ENCODE peak calls at places on chromosomes 4 and X, in eight cellular contexts. U, W, G, D, J, Z, I and N are unnamed samples.

GRCh38 chr4:169051331-169051730 is 41.3 kb upstream of the CBR4 start:
- DNase-seq in J (no peak), D (no peak), W (no peak), U (no peak), I (no peak), Z (no peak), G (no peak), N (no peak)

GRCh38 chr4:118772149-118773081 is 63.5 kb downstream of the SEC24D start:
- DNase-seq in U (no peak), D (peak), J (peak), I (no peak), G (peak), Z (peak), W (no peak), N (no peak)

GRCh38 chrX:150879855-150880807 is 18.3 kb downstream of the CD99L2 start:
- DNase-seq in D (peak), I (no peak), G (no peak), U (no peak), Z (no peak), J (no peak), W (no peak), N (no peak)

GRCh38 chr4:181685461-181685860 is 557.7 kb upstream of the TENM3 start:
- DNase-seq in J (no peak), U (no peak), Z (no peak), G (peak), I (no peak), W (no peak), D (no peak), N (no peak)

GRCh38 chr4:106766519-106766918 is 269.6 kb downstream of the DKK2 start:
- DNase-seq in U (no peak), J (no peak), D (no peak), G (peak), Z (peak), W (no peak), I (no peak), N (no peak)

GRCh38 chr4:52199574-52200338 is 148.7 kb downstream of the SPATA18 start:
- DNase-seq in U (no peak), I (no peak), Z (peak), G (peak), W (no peak), D (peak), J (no peak), N (no peak)

GRCh38 chr4:164396439-164396838 is 357.5 kb upstream of the SMIM31 start:
- DNase-seq in U (no peak), I (no peak), G (no peak), W (no peak), Z (peak), D (no peak), J (peak), N (no peak)

GRCh38 chrX:144586756-144587155 is 660.5 kb upstream of the SPANXN1 start:
- DNase-seq in J (no peak), U (no peak), I (no peak), W (no peak), Z (no peak), D (no peak), G (no peak), N (no peak)

GRCh38 chr4:151527699-151528098 is 118.7 kb downstream of the FHIP1A start:
- DNase-seq in Z (no peak), U (peak), J (no peak), D (no peak), G (no peak), W (no peak), I (no peak), N (no peak)

GRCh38 chrX:70087857-70088256 is 25.6 kb downstream of the OTUD6A start:
- DNase-seq in Z (no peak), D (no peak), U (no peak), J (no peak), G (peak), W (no peak), I (no peak), N (no peak)

GRCh38 chrX:69298466-69299140 is 133.3 kb upstream of the PJA1 start:
- DNase-seq in Z (no peak), G (peak), U (no peak), D (no peak), J (no peak), W (no peak), I (no peak), N (no peak)

GRCh38 chr4:45580306-45580705 is 543.5 kb downstream of the GABRG1 start:
- DNase-seq in J (no peak), U (no peak), W (no peak), I (no peak), Z (no peak), D (no peak), G (no peak), N (no peak)

GRCh38 chr4:6341696-6342095 is 72.0 kb downstream of the WFS1 start:
- DNase-seq in Z (no peak), D (no peak), G (no peak), J (no peak), W (no peak), I (no peak), U (no peak), N (no peak)

GRCh38 chr4:110553197-110553596 is 69.7 kb downstream of the PITX2 start:
- DNase-seq in U (no peak), G (no peak), J (no peak), I (no peak), D (no peak), Z (no peak), W (no peak), N (no peak)

GRCh38 chr4:71202703-71203102 is 136.1 kb upstream of the SLC4A4 start:
- DNase-seq in I (no peak), D (no peak), G (peak), J (no peak), U (no peak), Z (no peak), W (no peak), N (no peak)

GRCh38 chr4:57039345-57039744 is 60.6 kb downstream of the POLR2B start:
- DNase-seq in U (no peak), G (peak), W (no peak), I (no peak), J (no peak), Z (peak), D (no peak), N (no peak)

GRCh38 chrX:139246295-139246694 is 284.2 kb upstream of the F9 start:
- DNase-seq in J (no peak), Z (no peak), U (no peak), D (no peak), W (no peak), I (no peak), G (peak), N (no peak)

GRCh38 chr4:3870567-3870962 is 104.4 kb downstream of the ADRA2C start:
- DNase-seq in D (no peak), W (no peak), G (no peak), U (no peak), I (no peak), Z (no peak), J (no peak), N (no peak)

GRCh38 chr4:30720021-30720655 is at the start of gene PCDH7:
- DNase-seq in D (peak), U (no peak), Z (peak), G (peak), W (peak), J (peak), I (no peak), N (peak)

GRCh38 chr4:45437381-45437780 is 686.5 kb downstream of the GABRG1 start:
- DNase-seq in I (no peak), D (no peak), U (no peak), Z (no peak), W (no peak), J (no peak), G (no peak), N (no peak)

GRCh38 chrX:1903380-1903935 is 288.6 kb downstream of the ASMT start:
- DNase-seq in Z (no peak), J (no peak), G (peak), U (no peak), I (no peak), W (no peak), D (no peak), N (no peak)

GRCh38 chr4:34258176-34258575 is 1986.1 kb downstream of the ARAP2 start:
- DNase-seq in W (no peak), Z (peak), U (no peak), G (no peak), I (no peak), J (no peak), D (no peak), N (no peak)

GRCh38 chr4:54566608-54567007 is 91.1 kb upstream of the KIT start:
- DNase-seq in U (no peak), W (no peak), J (no peak), I (no peak), D (no peak), G (no peak), Z (peak), N (no peak)